ENCODE peak calls at places on chromosomes 4 and X, in six cellular contexts. J is tibial artery, N is fibroblast of gingiva, X is activated T-helper 1 cell treated with Interleukin-2 at 50 U/mL for 16 hours, S is mucosa of gallbladder, Q is fibroblast of lung. M is an unnamed sample.

GRCh38 chrX:128862557-128862956 is 660.7 kb downstream of the SMARCA1 start:
- DNase-seq in J (no peak), N (no peak), X (no peak), S (no peak), Q (no peak), M (no peak)

GRCh38 chr4:141027421-141027820 is 105.8 kb downstream of the RNF150 start:
- DNase-seq in J (no peak), N (peak), X (no peak), S (no peak), Q (peak), M (no peak)

GRCh38 chr4:1187182-1187581 is 14.8 kb upstream of the SPON2 start:
- DNase-seq in J (no peak), N (no peak), X (no peak), S (no peak), Q (no peak), M (no peak)

GRCh38 chr4:76801621-76802545 is 96.1 kb downstream of the SOWAHB start:
- DNase-seq in J (no peak), N (no peak), X (no peak), S (no peak), Q (peak), M (no peak)

GRCh38 chr4:124030038-124030638 is 633.5 kb downstream of the SPRY1 start:
- DNase-seq in J (peak), N (peak), X (no peak), S (no peak), Q (no peak), M (no peak)

GRCh38 chrX:44747317-44747716 is 96.5 kb upstream of the DUSP21 start:
- DNase-seq in J (no peak), N (no peak), X (no peak), S (no peak), Q (no peak), M (no peak)

GRCh38 chrX:66731398-66731797 is 92.5 kb upstream of the EDA2R start:
- DNase-seq in J (no peak), N (peak), X (no peak), S (no peak), Q (peak), M (peak)

GRCh38 chr4:40506492-40506891 is 123.2 kb downstream of the RBM47 start:
- DNase-seq in J (no peak), N (no peak), X (no peak), S (no peak), Q (no peak), M (no peak)

GRCh38 chrX:71282514-71283408 is 674 bp upstream of the NONO start:
- DNase-seq in J (no peak), N (peak), X (no peak), S (no peak), Q (peak), M (peak)

GRCh38 chr4:76758290-76758882 is 139.6 kb downstream of the SOWAHB start:
- DNase-seq in J (peak), N (peak), X (no peak), S (no peak), Q (peak), M (peak)

GRCh38 chr4:26557164-26557563 is 26.7 kb upstream of the TBC1D19 start:
- DNase-seq in J (no peak), N (peak), X (no peak), S (no peak), Q (peak), M (peak)

GRCh38 chrX:145817666-145818521 is at the start of gene SLITRK2:
- DNase-seq in J (no peak), N (peak), X (no peak), S (no peak), Q (no peak), M (no peak)

GRCh38 chrX:148658115-148658725 is 157.8 kb downstream of the AFF2 start:
- DNase-seq in J (no peak), N (no peak), X (no peak), S (no peak), Q (peak), M (no peak)

GRCh38 chr4:109998867-109999303 is 86.2 kb downstream of the EGF start:
- DNase-seq in J (no peak), N (peak), X (no peak), S (peak), Q (peak), M (peak)

GRCh38 chr4:77012726-77013125 is 63.1 kb downstream of the CCNI start:
- DNase-seq in J (peak), N (no peak), X (no peak), S (no peak), Q (no peak), M (no peak)

GRCh38 chrX:125203379-125203736 is 116.3 kb upstream of the TEX13C start:
- DNase-seq in J (no peak), N (no peak), X (no peak), S (no peak), Q (no peak), M (no peak)

GRCh38 chrX:68995780-68996551 is 167.1 kb downstream of the EFNB1 start:
- DNase-seq in J (no peak), N (no peak), X (no peak), S (peak), Q (peak), M (peak)

GRCh38 chr4:7876096-7876993 is 63.3 kb downstream of the AFAP1 start:
- DNase-seq in J (no peak), N (peak), X (peak), S (no peak), Q (peak), M (no peak)

GRCh38 chr4:69823481-69824186 is 36.3 kb downstream of the SULT1E1 start:
- DNase-seq in J (no peak), N (peak), X (peak), S (peak), Q (no peak), M (no peak)

GRCh38 chr4:16894406-16894805 is 4.0 kb downstream of the LDB2 start:
- DNase-seq in J (no peak), N (no peak), X (no peak), S (no peak), Q (peak), M (no peak)

GRCh38 chr4:164904336-164904735 is 27.4 kb downstream of the APELA start:
- DNase-seq in J (no peak), N (no peak), X (no peak), S (no peak), Q (no peak), M (no peak)

GRCh38 chr4:83387922-83388676 is 53.5 kb upstream of the HPSE start:
- DNase-seq in J (no peak), N (no peak), X (no peak), S (no peak), Q (no peak), M (no peak)

GRCh38 chr4:124265701-124266100 is 446.8 kb downstream of the ANKRD50 start:
- DNase-seq in J (no peak), N (no peak), X (no peak), S (no peak), Q (peak), M (peak)

GRCh38 chrX:8726031-8726652 is 5.8 kb downstream of the ANOS1 start:
- DNase-seq in J (no peak), N (peak), X (no peak), S (no peak), Q (peak), M (no peak)

GRCh38 chrX:45592067-45592466 is 391.4 kb upstream of the DIPK2B start:
- DNase-seq in J (no peak), N (no peak), X (no peak), S (no peak), Q (no peak), M (peak)

GRCh38 chr4:112296949-112297483 is at the start of gene ALPK1:
- DNase-seq in J (no peak), N (peak), X (no peak), S (no peak), Q (peak), M (peak)

GRCh38 chrX:16826207-16826606 is 39.9 kb downstream of the TXLNG start:
- DNase-seq in J (no peak), N (peak), X (no peak), S (no peak), Q (peak), M (no peak)

GRCh38 chr4:102606261-102606660 is 105.1 kb downstream of the NFKB1 start:
- DNase-seq in J (no peak), N (no peak), X (no peak), S (no peak), Q (no peak), M (no peak)